ENCODE peak calls at places on chromosomes 12 and 14, in nine cellular contexts. One of them, this sample, is unnamed.
A peak's percentile ranks its signal among the peaks of the same experiment; 100 is the strongest.

GRCh38 chr14:77654001-77654431 is 37.6 kb upstream of the SPTLC2 start:
- DNase-seq in heart left ventricle: no peak
- DNase-seq in tibial artery: no peak
- DNase-seq in heart right ventricle: no peak
- DNase-seq in CD8-positive, alpha-beta memory T cell: no peak
- DNase-seq in K562: no peak
- DNase-seq in mesendoderm: no peak
- DNase-seq in left ventricle myocardium inferior: no peak
- DNase-seq in fibroblast of lung: no peak
- DNase-seq in this sample: no peak

GRCh38 chr14:90453401-90453951 is 56.6 kb downstream of the CALM1 start:
- DNase-seq in K562: no peak
- DNase-seq in heart right ventricle: peak; percentile 32
- DNase-seq in left ventricle myocardium inferior: peak; percentile 24
- DNase-seq in CD8-positive, alpha-beta memory T cell: no peak
- DNase-seq in mesendoderm: no peak
- DNase-seq in fibroblast of lung: peak; percentile 48
- DNase-seq in heart left ventricle: peak; percentile 60
- DNase-seq in tibial artery: no peak
- DNase-seq in this sample: peak; percentile 69

GRCh38 chr14:24941719-24942118 is 108.2 kb downstream of the STXBP6 start:
- DNase-seq in mesendoderm: peak; percentile 10
- DNase-seq in heart right ventricle: no peak
- DNase-seq in tibial artery: no peak
- DNase-seq in left ventricle myocardium inferior: no peak
- DNase-seq in fibroblast of lung: no peak
- DNase-seq in heart left ventricle: no peak
- DNase-seq in CD8-positive, alpha-beta memory T cell: no peak
- DNase-seq in K562: no peak
- DNase-seq in this sample: no peak

GRCh38 chr14:89379891-89380820 is 36.9 kb downstream of the FOXN3 start:
- DNase-seq in left ventricle myocardium inferior: no peak
- DNase-seq in heart right ventricle: no peak
- DNase-seq in heart left ventricle: no peak
- DNase-seq in tibial artery: no peak
- DNase-seq in CD8-positive, alpha-beta memory T cell: no peak
- DNase-seq in mesendoderm: no peak
- DNase-seq in fibroblast of lung: no peak
- DNase-seq in K562: no peak
- DNase-seq in this sample: no peak

GRCh38 chr12:72271401-72271740 is 799 bp upstream of the TRHDE start:
- DNase-seq in K562: no peak
- DNase-seq in left ventricle myocardium inferior: no peak
- DNase-seq in mesendoderm: no peak
- DNase-seq in heart left ventricle: no peak
- DNase-seq in fibroblast of lung: peak; percentile 71
- DNase-seq in CD8-positive, alpha-beta memory T cell: no peak
- DNase-seq in heart right ventricle: no peak
- DNase-seq in tibial artery: peak; percentile 62
- DNase-seq in this sample: peak; percentile 69

GRCh38 chr12:3418609-3419469 is 72.2 kb upstream of the PRMT8 start:
- DNase-seq in heart right ventricle: no peak
- DNase-seq in K562: no peak
- DNase-seq in tibial artery: no peak
- DNase-seq in CD8-positive, alpha-beta memory T cell: no peak
- DNase-seq in fibroblast of lung: no peak
- DNase-seq in heart left ventricle: no peak
- DNase-seq in left ventricle myocardium inferior: no peak
- DNase-seq in mesendoderm: no peak
- DNase-seq in this sample: no peak

GRCh38 chr12:26027401-26027800 is 68.9 kb downstream of the RASSF8 start:
- DNase-seq in tibial artery: no peak
- DNase-seq in heart left ventricle: no peak
- DNase-seq in mesendoderm: peak; percentile 37
- DNase-seq in CD8-positive, alpha-beta memory T cell: no peak
- DNase-seq in heart right ventricle: no peak
- DNase-seq in fibroblast of lung: no peak
- DNase-seq in left ventricle myocardium inferior: no peak
- DNase-seq in K562: no peak
- DNase-seq in this sample: no peak

GRCh38 chr12:109492371-109492770 is 14.9 kb downstream of the UBE3B start:
- DNase-seq in mesendoderm: no peak
- DNase-seq in CD8-positive, alpha-beta memory T cell: no peak
- DNase-seq in left ventricle myocardium inferior: no peak
- DNase-seq in tibial artery: no peak
- DNase-seq in fibroblast of lung: no peak
- DNase-seq in heart right ventricle: no peak
- DNase-seq in K562: no peak
- DNase-seq in heart left ventricle: no peak
- DNase-seq in this sample: no peak

GRCh38 chr14:23709923-23710322 is 73.8 kb downstream of the DHRS2 start:
- DNase-seq in heart right ventricle: no peak
- DNase-seq in mesendoderm: no peak
- DNase-seq in fibroblast of lung: no peak
- DNase-seq in heart left ventricle: no peak
- DNase-seq in left ventricle myocardium inferior: no peak
- DNase-seq in K562: no peak
- DNase-seq in tibial artery: no peak
- DNase-seq in CD8-positive, alpha-beta memory T cell: no peak
- DNase-seq in this sample: no peak

GRCh38 chr12:113062502-113063395 is 6.2 kb downstream of the DTX1 start:
- DNase-seq in left ventricle myocardium inferior: no peak
- DNase-seq in K562: no peak
- DNase-seq in CD8-positive, alpha-beta memory T cell: no peak
- DNase-seq in fibroblast of lung: no peak
- DNase-seq in heart right ventricle: no peak
- DNase-seq in tibial artery: no peak
- DNase-seq in heart left ventricle: no peak
- DNase-seq in mesendoderm: no peak
- DNase-seq in this sample: no peak

GRCh38 chr14:95104911-95105310 is 52.4 kb downstream of the DICER1 start:
- DNase-seq in CD8-positive, alpha-beta memory T cell: no peak
- DNase-seq in tibial artery: no peak
- DNase-seq in fibroblast of lung: no peak
- DNase-seq in heart right ventricle: no peak
- DNase-seq in heart left ventricle: no peak
- DNase-seq in mesendoderm: no peak
- DNase-seq in K562: no peak
- DNase-seq in left ventricle myocardium inferior: no peak
- DNase-seq in this sample: no peak
- H3K36me3 ChIP-seq in CD8-positive, alpha-beta memory T cell: peaks cover 48% of the 10 kb centered on the region
- H3K36me3 ChIP-seq in tibial artery: peaks cover 85% of the 10 kb centered on the region
- H3K36me3 ChIP-seq in fibroblast of lung: peaks cover 9% of the 10 kb centered on the region
- H3K36me3 ChIP-seq in heart right ventricle: peaks cover 94% of the 10 kb centered on the region
- H3K36me3 ChIP-seq in heart left ventricle: peaks cover 89% of the 10 kb centered on the region
- H3K36me3 ChIP-seq in mesendoderm: peaks cover 7% of the 10 kb centered on the region
- H3K36me3 ChIP-seq in K562: peaks cover 40% of the 10 kb centered on the region
- H3K36me3 ChIP-seq in left ventricle myocardium inferior: peaks cover 90% of the 10 kb centered on the region
- H3K36me3 ChIP-seq in this sample: no peaks in the 10 kb centered on the region

GRCh38 chr14:99502989-99503421 is 21.8 kb downstream of the CCNK start:
- DNase-seq in fibroblast of lung: no peak
- DNase-seq in heart left ventricle: no peak
- DNase-seq in left ventricle myocardium inferior: no peak
- DNase-seq in tibial artery: no peak
- DNase-seq in heart right ventricle: no peak
- DNase-seq in mesendoderm: peak; percentile 30
- DNase-seq in K562: no peak
- DNase-seq in CD8-positive, alpha-beta memory T cell: no peak
- DNase-seq in this sample: no peak

GRCh38 chr14:99497341-99497740 is 16.1 kb downstream of the CCNK start:
- DNase-seq in heart right ventricle: no peak
- DNase-seq in left ventricle myocardium inferior: no peak
- DNase-seq in fibroblast of lung: no peak
- DNase-seq in tibial artery: no peak
- DNase-seq in CD8-positive, alpha-beta memory T cell: no peak
- DNase-seq in mesendoderm: no peak
- DNase-seq in K562: no peak
- DNase-seq in heart left ventricle: no peak
- DNase-seq in this sample: no peak

GRCh38 chr14:99497894-99498293 is 16.7 kb downstream of the CCNK start:
- DNase-seq in left ventricle myocardium inferior: no peak
- DNase-seq in mesendoderm: no peak
- DNase-seq in heart right ventricle: no peak
- DNase-seq in heart left ventricle: no peak
- DNase-seq in tibial artery: no peak
- DNase-seq in K562: no peak
- DNase-seq in CD8-positive, alpha-beta memory T cell: no peak
- DNase-seq in fibroblast of lung: no peak
- DNase-seq in this sample: no peak
- H3K36me3 ChIP-seq in left ventricle myocardium inferior: peaks cover 98% of the 10 kb centered on the region
- H3K36me3 ChIP-seq in mesendoderm: peaks cover 23% of the 10 kb centered on the region
- H3K36me3 ChIP-seq in heart right ventricle: peaks cover 100% of the 10 kb centered on the region
- H3K36me3 ChIP-seq in heart left ventricle: peaks cover 93% of the 10 kb centered on the region
- H3K36me3 ChIP-seq in tibial artery: peaks cover 93% of the 10 kb centered on the region
- H3K36me3 ChIP-seq in K562: peaks cover 86% of the 10 kb centered on the region
- H3K36me3 ChIP-seq in CD8-positive, alpha-beta memory T cell: peaks cover 81% of the 10 kb centered on the region
- H3K36me3 ChIP-seq in fibroblast of lung: peaks cover 17% of the 10 kb centered on the region
- H3K36me3 ChIP-seq in this sample: no peaks in the 10 kb centered on the region

GRCh38 chr12:105317942-105318614 is 12.4 kb upstream of the C12orf75 start:
- DNase-seq in heart right ventricle: no peak
- DNase-seq in heart left ventricle: no peak
- DNase-seq in CD8-positive, alpha-beta memory T cell: no peak
- DNase-seq in fibroblast of lung: peak; percentile 84
- DNase-seq in K562: no peak
- DNase-seq in tibial artery: no peak
- DNase-seq in mesendoderm: no peak
- DNase-seq in left ventricle myocardium inferior: no peak
- DNase-seq in this sample: no peak

GRCh38 chr12:105318651-105319483 is 11.6 kb upstream of the C12orf75 start:
- DNase-seq in heart right ventricle: no peak
- DNase-seq in heart left ventricle: no peak
- DNase-seq in tibial artery: no peak
- DNase-seq in mesendoderm: no peak
- DNase-seq in fibroblast of lung: no peak
- DNase-seq in K562: no peak
- DNase-seq in CD8-positive, alpha-beta memory T cell: no peak
- DNase-seq in left ventricle myocardium inferior: no peak
- DNase-seq in this sample: no peak

GRCh38 chr12:105317453-105317852 is 13.0 kb upstream of the C12orf75 start:
- DNase-seq in left ventricle myocardium inferior: no peak
- DNase-seq in tibial artery: no peak
- DNase-seq in CD8-positive, alpha-beta memory T cell: no peak
- DNase-seq in K562: no peak
- DNase-seq in heart left ventricle: no peak
- DNase-seq in mesendoderm: no peak
- DNase-seq in fibroblast of lung: peak; percentile 89
- DNase-seq in heart right ventricle: no peak
- DNase-seq in this sample: no peak

GRCh38 chr12:105321125-105321524 is 9.4 kb upstream of the C12orf75 start:
- DNase-seq in heart right ventricle: no peak
- DNase-seq in left ventricle myocardium inferior: no peak
- DNase-seq in fibroblast of lung: no peak
- DNase-seq in heart left ventricle: no peak
- DNase-seq in CD8-positive, alpha-beta memory T cell: no peak
- DNase-seq in tibial artery: no peak
- DNase-seq in K562: no peak
- DNase-seq in mesendoderm: no peak
- DNase-seq in this sample: no peak

GRCh38 chr12:105319691-105320209 is 10.7 kb upstream of the C12orf75 start:
- DNase-seq in left ventricle myocardium inferior: no peak
- DNase-seq in K562: no peak
- DNase-seq in fibroblast of lung: no peak
- DNase-seq in heart left ventricle: no peak
- DNase-seq in heart right ventricle: no peak
- DNase-seq in mesendoderm: peak; percentile 61
- DNase-seq in CD8-positive, alpha-beta memory T cell: no peak
- DNase-seq in tibial artery: no peak
- DNase-seq in this sample: no peak
- H3K36me3 ChIP-seq in left ventricle myocardium inferior: no peaks in the 10 kb centered on the region
- H3K36me3 ChIP-seq in K562: no peaks in the 10 kb centered on the region
- H3K36me3 ChIP-seq in fibroblast of lung: no peaks in the 10 kb centered on the region
- H3K36me3 ChIP-seq in heart left ventricle: no peaks in the 10 kb centered on the region
- H3K36me3 ChIP-seq in heart right ventricle: no peaks in the 10 kb centered on the region
- H3K36me3 ChIP-seq in mesendoderm: no peaks in the 10 kb centered on the region
- H3K36me3 ChIP-seq in CD8-positive, alpha-beta memory T cell: no peaks in the 10 kb centered on the region
- H3K36me3 ChIP-seq in tibial artery: no peaks in the 10 kb centered on the region
- H3K36me3 ChIP-seq in this sample: no peaks in the 10 kb centered on the region

GRCh38 chr14:91961297-91962220 is 14.1 kb upstream of the FBLN5 start:
- DNase-seq in mesendoderm: no peak
- DNase-seq in CD8-positive, alpha-beta memory T cell: no peak
- DNase-seq in heart left ventricle: no peak
- DNase-seq in tibial artery: no peak
- DNase-seq in K562: no peak
- DNase-seq in heart right ventricle: no peak
- DNase-seq in left ventricle myocardium inferior: no peak
- DNase-seq in fibroblast of lung: no peak
- DNase-seq in this sample: no peak
- H3K36me3 ChIP-seq in mesendoderm: no peaks in the 10 kb centered on the region
- H3K36me3 ChIP-seq in CD8-positive, alpha-beta memory T cell: no peaks in the 10 kb centered on the region
- H3K36me3 ChIP-seq in heart left ventricle: peaks cover 4% of the 10 kb centered on the region
- H3K36me3 ChIP-seq in tibial artery: no peaks in the 10 kb centered on the region
- H3K36me3 ChIP-seq in K562: no peaks in the 10 kb centered on the region
- H3K36me3 ChIP-seq in heart right ventricle: peaks cover 5% of the 10 kb centered on the region
- H3K36me3 ChIP-seq in left ventricle myocardium inferior: peaks cover 5% of the 10 kb centered on the region
- H3K36me3 ChIP-seq in fibroblast of lung: no peaks in the 10 kb centered on the region
- H3K36me3 ChIP-seq in this sample: no peaks in the 10 kb centered on the region

GRCh38 chr12:120180975-120181374 is 13.5 kb downstream of the GCN1 start:
- DNase-seq in heart right ventricle: no peak
- DNase-seq in tibial artery: no peak
- DNase-seq in fibroblast of lung: no peak
- DNase-seq in left ventricle myocardium inferior: no peak
- DNase-seq in K562: no peak
- DNase-seq in heart left ventricle: no peak
- DNase-seq in mesendoderm: no peak
- DNase-seq in CD8-positive, alpha-beta memory T cell: no peak
- DNase-seq in this sample: no peak

GRCh38 chr12:120170631-120171030 is 23.9 kb downstream of the GCN1 start:
- DNase-seq in K562: no peak
- DNase-seq in fibroblast of lung: no peak
- DNase-seq in heart left ventricle: no peak
- DNase-seq in tibial artery: no peak
- DNase-seq in CD8-positive, alpha-beta memory T cell: no peak
- DNase-seq in mesendoderm: no peak
- DNase-seq in left ventricle myocardium inferior: no peak
- DNase-seq in heart right ventricle: no peak
- DNase-seq in this sample: no peak

GRCh38 chr12:120172053-120172452 is 22.5 kb downstream of the GCN1 start:
- DNase-seq in CD8-positive, alpha-beta memory T cell: no peak
- DNase-seq in mesendoderm: no peak
- DNase-seq in fibroblast of lung: no peak
- DNase-seq in left ventricle myocardium inferior: no peak
- DNase-seq in tibial artery: no peak
- DNase-seq in heart right ventricle: no peak
- DNase-seq in K562: no peak
- DNase-seq in heart left ventricle: no peak
- DNase-seq in this sample: no peak

GRCh38 chr12:120175062-120175461 is 19.5 kb downstream of the GCN1 start:
- DNase-seq in left ventricle myocardium inferior: no peak
- DNase-seq in tibial artery: no peak
- DNase-seq in K562: no peak
- DNase-seq in CD8-positive, alpha-beta memory T cell: no peak
- DNase-seq in mesendoderm: no peak
- DNase-seq in fibroblast of lung: no peak
- DNase-seq in heart left ventricle: no peak
- DNase-seq in heart right ventricle: no peak
- DNase-seq in this sample: no peak

DNA sequence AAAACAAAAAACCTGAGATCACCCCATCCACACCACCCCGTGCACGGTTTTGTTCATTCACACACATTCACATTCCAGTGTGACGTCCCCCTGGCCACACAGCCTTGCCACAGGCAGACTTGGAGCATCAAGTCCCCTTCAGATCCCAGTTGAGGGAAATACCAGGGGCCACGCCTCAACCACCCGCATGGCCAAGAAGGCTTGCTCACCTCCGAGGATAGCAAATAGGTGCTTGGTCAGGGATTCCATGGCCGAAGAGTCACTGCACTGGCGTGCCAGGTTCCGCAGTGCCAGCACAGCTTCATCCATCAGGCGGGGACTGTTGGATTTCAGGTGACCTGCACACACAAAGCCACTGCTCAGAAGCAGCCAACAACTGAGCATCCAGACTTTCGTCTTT is 19.0 kb downstream of the GCN1 start:
- DNase-seq in K562: no peak
- DNase-seq in tibial artery: no peak
- DNase-seq in heart right ventricle: no peak
- DNase-seq in left ventricle myocardium inferior: no peak
- DNase-seq in heart left ventricle: no peak
- DNase-seq in CD8-positive, alpha-beta memory T cell: no peak
- DNase-seq in fibroblast of lung: no peak
- DNase-seq in mesendoderm: no peak
- DNase-seq in this sample: no peak
- H3K36me3 ChIP-seq in K562: peaks cover 94% of the 10 kb centered on the region
- H3K36me3 ChIP-seq in tibial artery: peaks cover 100% of the 10 kb centered on the region
- H3K36me3 ChIP-seq in heart right ventricle: peaks cover 100% of the 10 kb centered on the region
- H3K36me3 ChIP-seq in left ventricle myocardium inferior: peaks cover 100% of the 10 kb centered on the region
- H3K36me3 ChIP-seq in heart left ventricle: peaks cover 97% of the 10 kb centered on the region
- H3K36me3 ChIP-seq in CD8-positive, alpha-beta memory T cell: peaks cover 58% of the 10 kb centered on the region
- H3K36me3 ChIP-seq in fibroblast of lung: peaks cover 25% of the 10 kb centered on the region
- H3K36me3 ChIP-seq in mesendoderm: peaks cover 33% of the 10 kb centered on the region
- H3K36me3 ChIP-seq in this sample: no peaks in the 10 kb centered on the region

This sample was measured in testis.